ENCODE peak calls at places on chromosomes 12 and 14, in seven cellular contexts. X is T-helper 1 cell; Z is pancreas; H is stimulated activated CD4-positive, alpha-beta T cell treated with anti-CD3 and anti-CD28 coated beads, Interleukin-15, amount 100 ng/mL, for 24 hours; W is foreskin keratinocyte; F is cardiac fibroblast; R is activated CD8-positive, alpha-beta memory T cell treated with anti-CD3 and anti-CD28 coated beads, Interleukin-2, amount 10 ng/mL, durations not matched to agents 7 days and 5 days. Q is an unnamed sample.

GRCh38 chr14:36055681-36056225 is 120.8 kb downstream of the PTCSC3 start:
- DNase-seq in X (no peak), Z (no peak), H (no peak), W (no peak), F (no peak), R (no peak), Q (no peak)

GRCh38 chr12:53324113-53324778 is 2.8 kb upstream of the AAAS start:
- DNase-seq in X (peak), Z (peak), H (peak), W (no peak), F (no peak), R (peak), Q (peak)

GRCh38 chr12:120474092-120474960 is 4.8 kb upstream of the SRSF9 start:
- DNase-seq in X (no peak), Z (no peak), H (no peak), W (peak), F (peak), R (no peak), Q (no peak)

GRCh38 chr14:54564799-54565235 is 2.1 kb upstream of the SAMD4A start:
- DNase-seq in X (no peak), Z (no peak), H (no peak), W (peak), F (peak), R (no peak), Q (no peak)

GRCh38 chr12:51171884-51172514 is 936 bp downstream of the TFCP2 start:
- DNase-seq in X (no peak), Z (no peak), H (no peak), W (peak), F (peak), R (no peak), Q (no peak)

GRCh38 chr12:78824918-78825317 is 39.7 kb upstream of the SYT1 start:
- DNase-seq in X (no peak), Z (no peak), H (no peak), W (no peak), F (no peak), R (no peak), Q (no peak)

GRCh38 chr12:88752183-88752582 is 171.9 kb upstream of the KITLG start:
- DNase-seq in X (no peak), Z (no peak), H (no peak), W (no peak), F (no peak), R (no peak), Q (no peak)

GRCh38 chr12:46374286-46374685 is 1.7 kb upstream of the SLC38A2 start:
- DNase-seq in X (no peak), Z (no peak), H (no peak), W (no peak), F (no peak), R (no peak), Q (no peak)

GRCh38 chr12:30796891-30797371 is 42.2 kb upstream of the CAPRIN2 start:
- DNase-seq in X (no peak), Z (no peak), H (no peak), W (no peak), F (peak), R (no peak), Q (no peak)

GRCh38 chr12:19223695-19224094 is 94.2 kb downstream of the PLEKHA5 start:
- DNase-seq in X (no peak), Z (no peak), H (no peak), W (no peak), F (peak), R (no peak), Q (no peak)

GRCh38 chr12:12456637-12457036 is 99.8 kb downstream of the BORCS5 start:
- DNase-seq in X (no peak), Z (no peak), H (no peak), W (no peak), F (peak), R (peak), Q (no peak)

GRCh38 chr12:114678718-114679117 is 5.3 kb downstream of the TBX3 start:
- DNase-seq in X (no peak), Z (no peak), H (no peak), W (no peak), F (no peak), R (no peak), Q (no peak)

GRCh38 chr12:67096533-67097318 is 172.4 kb upstream of the CAND1 start:
- DNase-seq in X (no peak), Z (no peak), H (no peak), W (peak), F (peak), R (no peak), Q (no peak)

GRCh38 chr12:89977356-89978185 is 268.9 kb upstream of the ATP2B1 start:
- DNase-seq in X (no peak), Z (no peak), H (no peak), W (no peak), F (no peak), R (no peak), Q (no peak)

GRCh38 chr14:69719501-69719951 is 47.4 kb upstream of the SRSF5 start:
- DNase-seq in X (no peak), Z (no peak), H (no peak), W (peak), F (peak), R (no peak), Q (no peak)

GRCh38 chr12:53052419-53053222 is 2.8 kb downstream of the TNS2 start:
- DNase-seq in X (no peak), Z (peak), H (no peak), W (no peak), F (peak), R (no peak), Q (peak)

GRCh38 chr12:126033746-126034145 is 968.5 kb downstream of the AACS start:
- DNase-seq in X (no peak), Z (no peak), H (no peak), W (no peak), F (no peak), R (no peak), Q (no peak)

GRCh38 chr12:32566663-32567634 is 112.2 kb upstream of the DNM1L start:
- DNase-seq in X (no peak), Z (no peak), H (no peak), W (no peak), F (no peak), R (no peak), Q (no peak)

GRCh38 chr12:67811437-67812361 is 163.2 kb downstream of the DYRK2 start:
- DNase-seq in X (no peak), Z (no peak), H (no peak), W (peak), F (peak), R (no peak), Q (no peak)

GRCh38 chr12:67014642-67015041 is 254.5 kb upstream of the CAND1 start:
- DNase-seq in X (no peak), Z (no peak), H (no peak), W (no peak), F (no peak), R (no peak), Q (no peak)

GRCh38 chr14:92534863-92535654 is 21.5 kb downstream of the RIN3 start:
- DNase-seq in X (no peak), Z (no peak), H (peak), W (no peak), F (peak), R (no peak), Q (no peak)

GRCh38 chr12:27396416-27396815 is 50.1 kb upstream of the SMCO2 start:
- DNase-seq in X (no peak), Z (no peak), H (no peak), W (no peak), F (no peak), R (no peak), Q (no peak)

GRCh38 chr14:106883218-106883692 is 1356.9 kb downstream of the TMEM121 start:
- DNase-seq in X (no peak), Z (no peak), H (peak), W (no peak), F (peak), R (peak), Q (no peak)

GRCh38 chr12:88578821-88579518 is 1.3 kb downstream of the KITLG start:
- DNase-seq in X (no peak), Z (peak), H (no peak), W (no peak), F (no peak), R (no peak), Q (no peak)

GRCh38 chr14:105845725-105846309 is 319.4 kb downstream of the TMEM121 start:
- DNase-seq in X (no peak), Z (no peak), H (no peak), W (no peak), F (no peak), R (no peak), Q (no peak)

GRCh38 chr14:49051328-49052060 is 534.7 kb downstream of the RPS29 start:
- DNase-seq in X (no peak), Z (no peak), H (no peak), W (no peak), F (no peak), R (no peak), Q (no peak)

GRCh38 chr14:41201721-41202120 is 405.0 kb upstream of the LRFN5 start:
- DNase-seq in X (no peak), Z (no peak), H (no peak), W (no peak), F (no peak), R (no peak), Q (no peak)

GRCh38 chr14:95701846-95702221 is 12.1 kb downstream of the TCL1A start:
- DNase-seq in X (no peak), Z (no peak), H (no peak), W (no peak), F (peak), R (no peak), Q (no peak)

GRCh38 chr14:95200404-95200803 is 43.1 kb upstream of the DICER1 start:
- DNase-seq in X (no peak), Z (peak), H (no peak), W (no peak), F (no peak), R (peak), Q (no peak)

GRCh38 chr14:105857816-105858675 is 331.7 kb downstream of the TMEM121 start:
- DNase-seq in X (peak), Z (no peak), H (peak), W (no peak), F (no peak), R (peak), Q (no peak)

GRCh38 chr12:47377414-47378221 is 297.9 kb upstream of the AMIGO2 start:
- DNase-seq in X (no peak), Z (peak), H (no peak), W (peak), F (peak), R (no peak), Q (peak)

GRCh38 chr12:49975370-49975761 is 2.6 kb downstream of the AQP6 start:
- DNase-seq in X (no peak), Z (no peak), H (no peak), W (no peak), F (no peak), R (no peak), Q (no peak)